ENCODE peak calls at places on chromosomes 7 and 10, in ten cellular contexts. K is DMS79; L is Karpas-422; Y is GM04504; J is stimulated activated CD4-positive, alpha-beta T cell treated with anti-CD3 and anti-CD28 coated beads, Interleukin-15, amount 100 ng/mL, for 1 hour; N is effector memory CD4-positive, alpha-beta T cell; X is NCI-H1417; W is spleen; S is DMS153; O is sciatic nerve. F is an unnamed sample.

GRCh38 chr10:100438674-100439315 is 24.0 kb upstream of the WNT8B start:
- DNase-seq in Y (no peak), L (no peak), X (no peak), W (no peak), O (no peak), N (no peak), S (no peak), J (no peak), K (no peak), F (no peak)

GRCh38 chr10:83023647-83024046 is 1115.7 kb upstream of the GHITM start:
- DNase-seq in J (no peak), X (no peak), W (no peak), N (no peak), K (no peak), O (no peak), L (no peak), Y (peak; percentile 6), S (no peak), F (no peak)

GRCh38 chr10:80202934-80203834 is 2.2 kb downstream of the ANXA11 start:
- DNase-seq in J (peak; percentile 42), N (peak; percentile 35), S (peak; percentile 59), O (no peak), Y (peak; percentile 87), L (peak; percentile 81), W (peak; percentile 88), X (peak; percentile 21), K (no peak), F (peak; percentile 54)

GRCh38 chr10:113562693-113563092 is 9.8 kb downstream of the HABP2 start:
- DNase-seq in K (no peak), J (no peak), L (no peak), O (no peak), Y (no peak), N (no peak), S (peak; percentile 10), W (no peak), X (no peak), F (no peak)

GRCh38 chr7:112341464-112341863 is 108.8 kb upstream of the IFRD1 start:
- DNase-seq in N (no peak), X (no peak), O (no peak), Y (no peak), J (no peak), S (no peak), K (no peak), W (no peak), L (no peak), F (no peak)

GRCh38 chr10:13867822-13868221 is 281.1 kb downstream of the PRPF18 start:
- DNase-seq in W (no peak), N (no peak), S (no peak), Y (no peak), K (no peak), L (no peak), J (no peak), O (no peak), X (no peak), F (no peak)

GRCh38 chr10:52940921-52941320 is 168.3 kb upstream of the MBL2 start:
- DNase-seq in S (no peak), K (no peak), X (no peak), O (no peak), W (no peak), N (no peak), J (no peak), Y (no peak), L (no peak), F (no peak)

GRCh38 chr7:18978108-18978495 is 139.3 kb downstream of the TWIST1 start:
- DNase-seq in O (no peak), J (no peak), Y (peak; percentile 78), N (no peak), W (no peak), X (no peak), L (no peak), S (no peak), K (no peak), F (no peak)

GRCh38 chr10:78356291-78356915 is 322.7 kb downstream of the RPS24 start:
- DNase-seq in J (no peak), L (no peak), O (no peak), X (no peak), W (peak; percentile 38), K (no peak), Y (no peak), N (no peak), S (no peak), F (no peak)

F was measured in T-helper 22 cell.